ENCODE peak calls at places on chromosome 1, in eight cellular contexts. One of them, this sample, is unnamed.

GRCh38 chr1:25128168-25128621 is 104.1 kb downstream of the SYF2 start:
- DNase-seq in colonic mucosa: no peak
- DNase-seq in ascending aorta: no peak
- DNase-seq in psoas muscle: no peak
- DNase-seq in heart left ventricle: no peak
- DNase-seq in stomach: no peak
- DNase-seq in prostate gland: no peak
- DNase-seq in breast epithelium: no peak
- DNase-seq in this sample: no peak

GRCh38 chr1:17250601-17251000 is 1.7 kb downstream of the PADI3 start:
- DNase-seq in colonic mucosa: peak; percentile 94
- DNase-seq in ascending aorta: no peak
- DNase-seq in psoas muscle: peak; percentile 45
- DNase-seq in heart left ventricle: no peak
- DNase-seq in stomach: no peak
- DNase-seq in prostate gland: peak; percentile 30
- DNase-seq in breast epithelium: peak; percentile 87
- DNase-seq in this sample: peak; percentile 39

GRCh38 chr1:113223040-113223439 is 150.0 kb downstream of the LRIG2 start:
- DNase-seq in colonic mucosa: no peak
- DNase-seq in ascending aorta: no peak
- DNase-seq in psoas muscle: no peak
- DNase-seq in heart left ventricle: no peak
- DNase-seq in stomach: no peak
- DNase-seq in prostate gland: no peak
- DNase-seq in breast epithelium: no peak
- DNase-seq in this sample: no peak

GRCh38 chr1:110057963-110058518 is 12.4 kb downstream of the ALX3 start:
- DNase-seq in colonic mucosa: no peak
- DNase-seq in ascending aorta: no peak
- DNase-seq in psoas muscle: peak; percentile 43
- DNase-seq in heart left ventricle: no peak
- DNase-seq in stomach: no peak
- DNase-seq in prostate gland: no peak
- DNase-seq in breast epithelium: no peak
- DNase-seq in this sample: no peak

GRCh38 chr1:31381394-31382287 is 8.8 kb upstream of the FABP3 start:
- DNase-seq in colonic mucosa: peak; percentile 44
- DNase-seq in ascending aorta: no peak
- DNase-seq in psoas muscle: peak; percentile 89
- DNase-seq in heart left ventricle: peak; percentile 59
- DNase-seq in stomach: peak; percentile 51
- DNase-seq in prostate gland: no peak
- DNase-seq in breast epithelium: no peak
- DNase-seq in this sample: no peak

GRCh38 chr1:43049487-43049886 is 90.8 kb upstream of the SLC2A1 start:
- DNase-seq in colonic mucosa: no peak
- DNase-seq in ascending aorta: no peak
- DNase-seq in psoas muscle: no peak
- DNase-seq in heart left ventricle: no peak
- DNase-seq in stomach: no peak
- DNase-seq in prostate gland: no peak
- DNase-seq in breast epithelium: no peak
- DNase-seq in this sample: no peak

GRCh38 chr1:160205242-160205973 is at the start of gene PEA15:
- DNase-seq in colonic mucosa: peak; percentile 78
- DNase-seq in ascending aorta: no peak
- DNase-seq in psoas muscle: peak; percentile 84
- DNase-seq in heart left ventricle: peak; percentile 86
- DNase-seq in stomach: peak; percentile 83
- DNase-seq in prostate gland: peak; percentile 69
- DNase-seq in breast epithelium: peak; percentile 61
- DNase-seq in this sample: peak; percentile 76

GRCh38 chr1:90838720-90839119 is 121.6 kb upstream of the BARHL2 start:
- DNase-seq in colonic mucosa: no peak
- DNase-seq in ascending aorta: no peak
- DNase-seq in psoas muscle: no peak
- DNase-seq in heart left ventricle: no peak
- DNase-seq in stomach: no peak
- DNase-seq in prostate gland: no peak
- DNase-seq in breast epithelium: no peak
- DNase-seq in this sample: no peak

GRCh38 chr1:208251015-208251414 is 6.8 kb upstream of the PLXNA2 start:
- DNase-seq in colonic mucosa: no peak
- DNase-seq in ascending aorta: no peak
- DNase-seq in psoas muscle: no peak
- DNase-seq in heart left ventricle: no peak
- DNase-seq in stomach: no peak
- DNase-seq in prostate gland: no peak
- DNase-seq in breast epithelium: no peak
- DNase-seq in this sample: no peak

GRCh38 chr1:71668059-71668458 is 587.2 kb upstream of the ZRANB2 start:
- DNase-seq in colonic mucosa: no peak
- DNase-seq in ascending aorta: no peak
- DNase-seq in psoas muscle: no peak
- DNase-seq in heart left ventricle: no peak
- DNase-seq in stomach: no peak
- DNase-seq in prostate gland: no peak
- DNase-seq in breast epithelium: no peak
- DNase-seq in this sample: no peak

GRCh38 chr1:102071451-102071850 is 74.7 kb upstream of the OLFM3 start:
- DNase-seq in colonic mucosa: no peak
- DNase-seq in ascending aorta: no peak
- DNase-seq in psoas muscle: no peak
- DNase-seq in heart left ventricle: no peak
- DNase-seq in stomach: no peak
- DNase-seq in prostate gland: no peak
- DNase-seq in breast epithelium: no peak
- DNase-seq in this sample: no peak

GRCh38 chr1:31688233-31688918 is 15.4 kb downstream of the COL16A1 start:
- DNase-seq in colonic mucosa: no peak
- DNase-seq in ascending aorta: no peak
- DNase-seq in psoas muscle: no peak
- DNase-seq in heart left ventricle: no peak
- DNase-seq in stomach: no peak
- DNase-seq in prostate gland: no peak
- DNase-seq in breast epithelium: no peak
- DNase-seq in this sample: no peak

GRCh38 chr1:53486395-53487026 is 27.3 kb downstream of the DMRTB1 start:
- DNase-seq in colonic mucosa: no peak
- DNase-seq in ascending aorta: no peak
- DNase-seq in psoas muscle: no peak
- DNase-seq in heart left ventricle: no peak
- DNase-seq in stomach: no peak
- DNase-seq in prostate gland: no peak
- DNase-seq in breast epithelium: no peak
- DNase-seq in this sample: no peak

GRCh38 chr1:162488219-162488618 is 9.4 kb upstream of the UHMK1 start:
- DNase-seq in colonic mucosa: no peak
- DNase-seq in ascending aorta: no peak
- DNase-seq in psoas muscle: no peak
- DNase-seq in heart left ventricle: no peak
- DNase-seq in stomach: no peak
- DNase-seq in prostate gland: no peak
- DNase-seq in breast epithelium: no peak
- DNase-seq in this sample: no peak

GRCh38 chr1:227899141-227899819 is 48.5 kb downstream of the WNT9A start:
- DNase-seq in colonic mucosa: no peak
- DNase-seq in ascending aorta: no peak
- DNase-seq in psoas muscle: peak; percentile 37
- DNase-seq in heart left ventricle: peak; percentile 15
- DNase-seq in stomach: no peak
- DNase-seq in prostate gland: no peak
- DNase-seq in breast epithelium: peak; percentile 8
- DNase-seq in this sample: peak; percentile 1

GRCh38 chr1:159370855-159371254 is 61.1 kb upstream of the OR10J4 start:
- DNase-seq in colonic mucosa: no peak
- DNase-seq in ascending aorta: no peak
- DNase-seq in psoas muscle: no peak
- DNase-seq in heart left ventricle: no peak
- DNase-seq in stomach: no peak
- DNase-seq in prostate gland: no peak
- DNase-seq in breast epithelium: no peak
- DNase-seq in this sample: no peak

GRCh38 chr1:12052008-12052573 is 11.0 kb upstream of the TNFRSF8 start:
- DNase-seq in colonic mucosa: peak; percentile 29
- DNase-seq in ascending aorta: peak; percentile 45
- DNase-seq in psoas muscle: peak; percentile 86
- DNase-seq in heart left ventricle: peak; percentile 66
- DNase-seq in stomach: no peak
- DNase-seq in prostate gland: no peak
- DNase-seq in breast epithelium: no peak
- DNase-seq in this sample: peak; percentile 34

GRCh38 chr1:153544453-153545066 is 1.0 kb downstream of the S100A4 start:
- DNase-seq in colonic mucosa: no peak
- DNase-seq in ascending aorta: no peak
- DNase-seq in psoas muscle: no peak
- DNase-seq in heart left ventricle: no peak
- DNase-seq in stomach: no peak
- DNase-seq in prostate gland: no peak
- DNase-seq in breast epithelium: no peak
- DNase-seq in this sample: no peak

GRCh38 chr1:155254228-155254713 is 1.0 kb downstream of the ENTREP3 start:
- DNase-seq in colonic mucosa: no peak
- DNase-seq in ascending aorta: no peak
- DNase-seq in psoas muscle: no peak
- DNase-seq in heart left ventricle: no peak
- DNase-seq in stomach: no peak
- DNase-seq in prostate gland: no peak
- DNase-seq in breast epithelium: no peak
- DNase-seq in this sample: no peak

GRCh38 chr1:173573596-173573995 is 29.3 kb downstream of the SLC9C2 start:
- DNase-seq in colonic mucosa: no peak
- DNase-seq in ascending aorta: no peak
- DNase-seq in psoas muscle: no peak
- DNase-seq in heart left ventricle: no peak
- DNase-seq in stomach: no peak
- DNase-seq in prostate gland: no peak
- DNase-seq in breast epithelium: no peak
- DNase-seq in this sample: no peak

DNA sequence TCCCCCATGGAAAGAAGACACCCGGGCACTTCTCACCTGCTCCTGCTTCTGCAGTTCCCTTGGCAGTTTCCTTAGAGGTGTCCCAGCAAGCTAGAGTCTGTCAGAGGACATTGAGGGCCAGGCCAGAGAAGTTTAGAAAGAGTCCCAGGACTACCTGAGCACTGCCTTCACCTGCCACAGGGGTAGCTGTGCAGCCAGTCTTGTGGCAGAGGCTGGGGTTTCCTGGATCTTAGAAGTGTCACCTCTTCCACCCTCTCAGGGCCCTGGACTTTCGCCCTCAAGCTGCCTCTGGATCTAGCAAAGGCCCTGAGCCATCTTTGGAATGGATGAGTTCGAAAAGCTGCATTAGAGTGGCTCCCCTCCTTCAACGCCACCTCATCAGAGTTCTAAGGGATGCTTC is 34.9 kb upstream of the BTG2 start:
- DNase-seq in colonic mucosa: no peak
- DNase-seq in ascending aorta: no peak
- DNase-seq in psoas muscle: no peak
- DNase-seq in heart left ventricle: no peak
- DNase-seq in stomach: no peak
- DNase-seq in prostate gland: no peak
- DNase-seq in breast epithelium: no peak
- DNase-seq in this sample: no peak
- H3K4me1 ChIP-seq in colonic mucosa: no peaks in the 10 kb centered on the region
- H3K4me1 ChIP-seq in ascending aorta: peaks cover 22% of the 10 kb centered on the region
- H3K4me1 ChIP-seq in psoas muscle: peaks cover 59% of the 10 kb centered on the region
- H3K4me1 ChIP-seq in heart left ventricle: peaks cover 52% of the 10 kb centered on the region
- H3K4me1 ChIP-seq in stomach: peaks cover 17% of the 10 kb centered on the region
- H3K4me1 ChIP-seq in prostate gland: peaks cover 7% of the 10 kb centered on the region
- H3K4me1 ChIP-seq in breast epithelium: peaks cover 11% of the 10 kb centered on the region
- H3K4me1 ChIP-seq in this sample: peaks cover 32% of the 10 kb centered on the region

GRCh38 chr1:215665212-215665611 is 98.1 kb downstream of the KCTD3 start:
- DNase-seq in colonic mucosa: no peak
- DNase-seq in ascending aorta: no peak
- DNase-seq in psoas muscle: no peak
- DNase-seq in heart left ventricle: no peak
- DNase-seq in stomach: no peak
- DNase-seq in prostate gland: no peak
- DNase-seq in breast epithelium: no peak
- DNase-seq in this sample: no peak
- H3K27ac ChIP-seq in colonic mucosa: no peak overlapping the region
- H3K27ac ChIP-seq in ascending aorta: no peak overlapping the region
- H3K27ac ChIP-seq in psoas muscle: no peak overlapping the region
- H3K27ac ChIP-seq in heart left ventricle: no peak overlapping the region
- H3K27ac ChIP-seq in stomach: no peak overlapping the region
- H3K27ac ChIP-seq in prostate gland: no peak overlapping the region
- H3K27ac ChIP-seq in breast epithelium: no peak overlapping the region
- H3K27ac ChIP-seq in this sample: no peak overlapping the region

GRCh38 chr1:61337471-61337870 is 255.1 kb downstream of the NFIA start:
- DNase-seq in colonic mucosa: no peak
- DNase-seq in ascending aorta: no peak
- DNase-seq in psoas muscle: no peak
- DNase-seq in heart left ventricle: no peak
- DNase-seq in stomach: no peak
- DNase-seq in prostate gland: no peak
- DNase-seq in breast epithelium: no peak
- DNase-seq in this sample: no peak
- TF ChIP-seq CTCF in colonic mucosa: no peak
- TF ChIP-seq CTCF in ascending aorta: no peak
- TF ChIP-seq CTCF in psoas muscle: no peak
- TF ChIP-seq CTCF in heart left ventricle: no peak
- TF ChIP-seq CTCF in stomach: no peak
- TF ChIP-seq CTCF in prostate gland: no peak
- TF ChIP-seq CTCF in breast epithelium: no peak
- TF ChIP-seq CTCF in this sample: no peak

GRCh38 chr1:27568247-27569087 is 35.5 kb downstream of the AHDC1 start:
- DNase-seq in colonic mucosa: peak; percentile 98
- DNase-seq in ascending aorta: peak; percentile 94
- DNase-seq in psoas muscle: peak; percentile 97
- DNase-seq in heart left ventricle: peak; percentile 95
- DNase-seq in stomach: peak; percentile 98
- DNase-seq in prostate gland: peak; percentile 97
- DNase-seq in breast epithelium: peak; percentile 98
- DNase-seq in this sample: peak; percentile 98
- H3K4me1 ChIP-seq in colonic mucosa: peaks cover 35% of the 10 kb centered on the region
- H3K4me1 ChIP-seq in ascending aorta: peaks cover 97% of the 10 kb centered on the region
- H3K4me1 ChIP-seq in psoas muscle: peaks cover 96% of the 10 kb centered on the region
- H3K4me1 ChIP-seq in heart left ventricle: peaks cover 95% of the 10 kb centered on the region
- H3K4me1 ChIP-seq in stomach: peaks cover 99% of the 10 kb centered on the region
- H3K4me1 ChIP-seq in prostate gland: peaks cover 40% of the 10 kb centered on the region
- H3K4me1 ChIP-seq in breast epithelium: peaks cover 93% of the 10 kb centered on the region
- H3K4me1 ChIP-seq in this sample: peaks cover 100% of the 10 kb centered on the region

This sample was measured in body of pancreas.